ENCODE peak calls at places on chromosomes 4 and X, in ten cellular contexts. One of them, this sample, is unnamed. For H3K4me1 and H3K27me3, the result is how much of the 10 kb centered on the place peaks cover.

GRCh38 chr4:68346461-68346860 is 3.4 kb downstream of the YTHDC1 start:
- DNase-seq in spleen: no peak
- DNase-seq in suprapubic skin: no peak
- DNase-seq in transverse colon: no peak
- DNase-seq in body of pancreas: no peak
- DNase-seq in prostate gland: no peak
- DNase-seq in breast epithelium: no peak
- DNase-seq in uterus: no peak
- DNase-seq in ovary: no peak
- DNase-seq in HCT116: no peak
- DNase-seq in this sample: no peak

GRCh38 chr4:166169111-166169510 is 296.1 kb downstream of the TLL1 start:
- DNase-seq in HCT116: peak
- DNase-seq in prostate gland: no peak
- DNase-seq in uterus: no peak
- DNase-seq in suprapubic skin: no peak
- DNase-seq in ovary: no peak
- DNase-seq in breast epithelium: no peak
- DNase-seq in spleen: no peak
- DNase-seq in transverse colon: no peak
- DNase-seq in body of pancreas: no peak
- DNase-seq in this sample: no peak

GRCh38 chrX:50114113-50114512 is 86.7 kb downstream of the AKAP4 start:
- DNase-seq in transverse colon: no peak
- DNase-seq in suprapubic skin: no peak
- DNase-seq in HCT116: no peak
- DNase-seq in spleen: no peak
- DNase-seq in body of pancreas: no peak
- DNase-seq in prostate gland: no peak
- DNase-seq in uterus: no peak
- DNase-seq in ovary: no peak
- DNase-seq in breast epithelium: no peak
- DNase-seq in this sample: no peak

GRCh38 chrX:7925867-7926472 is 1.2 kb downstream of the PNPLA4 start:
- DNase-seq in prostate gland: peak
- DNase-seq in body of pancreas: peak
- DNase-seq in transverse colon: peak
- DNase-seq in HCT116: peak
- DNase-seq in spleen: peak
- DNase-seq in breast epithelium: peak
- DNase-seq in suprapubic skin: no peak
- DNase-seq in ovary: peak
- DNase-seq in uterus: no peak
- DNase-seq in this sample: peak

GRCh38 chr4:150250998-150251651 is 172.9 kb downstream of the DCLK2 start:
- DNase-seq in ovary: no peak
- DNase-seq in body of pancreas: no peak
- DNase-seq in breast epithelium: no peak
- DNase-seq in uterus: no peak
- DNase-seq in spleen: no peak
- DNase-seq in HCT116: no peak
- DNase-seq in suprapubic skin: no peak
- DNase-seq in prostate gland: no peak
- DNase-seq in transverse colon: no peak
- DNase-seq in this sample: no peak

GRCh38 chr4:81738891-81739290 is 267.2 kb upstream of the RASGEF1B start:
- DNase-seq in HCT116: no peak
- DNase-seq in uterus: no peak
- DNase-seq in ovary: no peak
- DNase-seq in spleen: no peak
- DNase-seq in transverse colon: no peak
- DNase-seq in breast epithelium: no peak
- DNase-seq in suprapubic skin: no peak
- DNase-seq in body of pancreas: no peak
- DNase-seq in prostate gland: no peak
- DNase-seq in this sample: no peak

GRCh38 chrX:138127314-138127713 is 561.4 kb downstream of the ZIC3 start:
- DNase-seq in HCT116: no peak
- DNase-seq in suprapubic skin: no peak
- DNase-seq in uterus: no peak
- DNase-seq in transverse colon: no peak
- DNase-seq in ovary: no peak
- DNase-seq in body of pancreas: no peak
- DNase-seq in spleen: no peak
- DNase-seq in prostate gland: no peak
- DNase-seq in breast epithelium: no peak
- DNase-seq in this sample: no peak

GRCh38 chrX:30521440-30522182 is 56.0 kb downstream of the TASL start:
- DNase-seq in breast epithelium: no peak
- DNase-seq in body of pancreas: no peak
- DNase-seq in HCT116: no peak
- DNase-seq in spleen: no peak
- DNase-seq in prostate gland: no peak
- DNase-seq in uterus: no peak
- DNase-seq in ovary: no peak
- DNase-seq in suprapubic skin: no peak
- DNase-seq in transverse colon: no peak
- DNase-seq in this sample: no peak

GRCh38 chr4:139920552-139920951 is 233.4 kb downstream of the MAML3 start:
- DNase-seq in breast epithelium: no peak
- DNase-seq in HCT116: no peak
- DNase-seq in spleen: no peak
- DNase-seq in suprapubic skin: no peak
- DNase-seq in body of pancreas: no peak
- DNase-seq in transverse colon: no peak
- DNase-seq in prostate gland: no peak
- DNase-seq in uterus: no peak
- DNase-seq in ovary: no peak
- DNase-seq in this sample: no peak

GRCh38 chr4:139918994-139919393 is 235.0 kb downstream of the MAML3 start:
- DNase-seq in ovary: no peak
- DNase-seq in transverse colon: no peak
- DNase-seq in uterus: no peak
- DNase-seq in spleen: no peak
- DNase-seq in suprapubic skin: no peak
- DNase-seq in prostate gland: no peak
- DNase-seq in breast epithelium: no peak
- DNase-seq in HCT116: no peak
- DNase-seq in body of pancreas: no peak
- DNase-seq in this sample: no peak

GRCh38 chr4:139917896-139918295 is 236.1 kb downstream of the MAML3 start:
- DNase-seq in breast epithelium: no peak
- DNase-seq in suprapubic skin: no peak
- DNase-seq in body of pancreas: no peak
- DNase-seq in spleen: no peak
- DNase-seq in ovary: no peak
- DNase-seq in uterus: no peak
- DNase-seq in HCT116: no peak
- DNase-seq in transverse colon: no peak
- DNase-seq in prostate gland: no peak
- DNase-seq in this sample: no peak

GRCh38 chr4:139919513-139919912 is 234.5 kb downstream of the MAML3 start:
- DNase-seq in uterus: peak
- DNase-seq in ovary: no peak
- DNase-seq in suprapubic skin: no peak
- DNase-seq in prostate gland: no peak
- DNase-seq in breast epithelium: no peak
- DNase-seq in HCT116: no peak
- DNase-seq in transverse colon: no peak
- DNase-seq in spleen: no peak
- DNase-seq in body of pancreas: peak
- DNase-seq in this sample: no peak

DNA sequence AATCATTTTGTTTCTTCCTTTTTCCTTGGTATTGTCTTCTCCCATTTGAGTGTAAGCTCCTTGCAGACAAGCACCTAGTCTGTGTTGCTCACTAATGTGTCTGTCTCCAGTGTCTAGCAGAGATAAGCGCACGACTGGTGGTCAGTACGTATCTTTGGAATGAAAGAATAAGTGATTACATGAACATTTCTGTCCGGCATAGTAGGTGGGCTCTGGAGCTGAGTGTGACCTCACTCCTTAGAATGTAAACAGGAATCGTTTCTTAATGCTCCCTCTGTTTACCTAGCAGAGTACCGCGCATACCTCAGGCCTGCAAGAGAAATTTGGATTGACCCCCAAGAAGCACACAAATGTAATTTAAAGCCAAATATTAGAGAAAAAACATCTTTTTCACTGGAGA is 235.4 kb downstream of the MAML3 start:
- DNase-seq in HCT116: no peak
- DNase-seq in prostate gland: no peak
- DNase-seq in transverse colon: no peak
- DNase-seq in spleen: no peak
- DNase-seq in body of pancreas: no peak
- DNase-seq in breast epithelium: no peak
- DNase-seq in ovary: no peak
- DNase-seq in uterus: no peak
- DNase-seq in suprapubic skin: no peak
- DNase-seq in this sample: no peak
- H3K4me1 ChIP-seq in HCT116: under half
- H3K4me1 ChIP-seq in prostate gland: under half
- H3K4me1 ChIP-seq in transverse colon: under half
- H3K4me1 ChIP-seq in spleen: under half
- H3K4me1 ChIP-seq in body of pancreas: half or more
- H3K4me1 ChIP-seq in breast epithelium: under half
- H3K4me1 ChIP-seq in ovary: under half
- H3K4me1 ChIP-seq in uterus: under half
- H3K4me1 ChIP-seq in suprapubic skin: half or more
- H3K4me1 ChIP-seq in this sample: half or more

DNA sequence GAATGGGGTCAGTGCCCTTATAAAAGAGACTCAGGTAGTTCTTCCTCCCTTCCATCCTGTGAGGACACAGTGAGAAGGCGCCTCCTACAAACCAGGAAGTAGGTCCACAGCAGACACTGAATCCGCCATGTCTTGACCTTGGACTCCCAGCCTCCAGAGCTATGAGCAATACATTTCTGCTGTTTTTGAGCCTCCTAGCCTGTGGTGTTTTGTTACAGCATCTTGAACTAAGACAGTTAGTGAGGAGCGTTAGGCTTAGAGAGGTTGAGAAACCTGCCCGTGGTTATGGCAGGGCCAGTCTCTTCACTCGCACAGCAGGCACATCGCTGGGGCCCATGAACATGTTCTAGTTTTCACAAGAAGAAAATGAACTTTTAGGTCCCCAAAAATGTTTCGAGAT is 19.7 kb downstream of the SHROOM2 start:
- DNase-seq in body of pancreas: no peak
- DNase-seq in HCT116: no peak
- DNase-seq in transverse colon: no peak
- DNase-seq in breast epithelium: no peak
- DNase-seq in prostate gland: no peak
- DNase-seq in uterus: no peak
- DNase-seq in suprapubic skin: no peak
- DNase-seq in spleen: peak
- DNase-seq in ovary: no peak
- DNase-seq in this sample: no peak
- TF ChIP-seq POLR2A in body of pancreas: no peak
- TF ChIP-seq POLR2A in HCT116: no peak
- TF ChIP-seq POLR2A in transverse colon: no peak
- TF ChIP-seq POLR2A in breast epithelium: no peak
- TF ChIP-seq POLR2A in prostate gland: no peak
- TF ChIP-seq POLR2A in uterus: no peak
- TF ChIP-seq POLR2A in suprapubic skin: no peak
- TF ChIP-seq POLR2A in spleen: no peak
- TF ChIP-seq POLR2A in ovary: no peak
- TF ChIP-seq POLR2A in this sample: no peak

GRCh38 chr4:148441986-148442829 is at the start of gene NR3C2:
- DNase-seq in suprapubic skin: peak
- DNase-seq in breast epithelium: peak
- DNase-seq in HCT116: peak
- DNase-seq in prostate gland: peak
- DNase-seq in uterus: peak
- DNase-seq in ovary: peak
- DNase-seq in body of pancreas: peak
- DNase-seq in spleen: peak
- DNase-seq in transverse colon: peak
- DNase-seq in this sample: peak

GRCh38 chr4:148442830-148443549 is 776 bp upstream of the NR3C2 start:
- DNase-seq in suprapubic skin: no peak
- DNase-seq in breast epithelium: no peak
- DNase-seq in uterus: no peak
- DNase-seq in HCT116: no peak
- DNase-seq in transverse colon: peak
- DNase-seq in spleen: peak
- DNase-seq in ovary: no peak
- DNase-seq in prostate gland: no peak
- DNase-seq in body of pancreas: no peak
- DNase-seq in this sample: no peak

GRCh38 chr4:148445071-148445902 is 3.1 kb upstream of the NR3C2 start:
- DNase-seq in spleen: peak
- DNase-seq in ovary: peak
- DNase-seq in body of pancreas: peak
- DNase-seq in uterus: peak
- DNase-seq in breast epithelium: peak
- DNase-seq in HCT116: no peak
- DNase-seq in prostate gland: peak
- DNase-seq in transverse colon: peak
- DNase-seq in suprapubic skin: peak
- DNase-seq in this sample: peak

GRCh38 chr4:148444296-148445070 is 2.3 kb upstream of the NR3C2 start:
- DNase-seq in transverse colon: peak
- DNase-seq in HCT116: no peak
- DNase-seq in suprapubic skin: peak
- DNase-seq in body of pancreas: peak
- DNase-seq in ovary: peak
- DNase-seq in spleen: peak
- DNase-seq in uterus: peak
- DNase-seq in prostate gland: peak
- DNase-seq in breast epithelium: no peak
- DNase-seq in this sample: peak

DNA sequence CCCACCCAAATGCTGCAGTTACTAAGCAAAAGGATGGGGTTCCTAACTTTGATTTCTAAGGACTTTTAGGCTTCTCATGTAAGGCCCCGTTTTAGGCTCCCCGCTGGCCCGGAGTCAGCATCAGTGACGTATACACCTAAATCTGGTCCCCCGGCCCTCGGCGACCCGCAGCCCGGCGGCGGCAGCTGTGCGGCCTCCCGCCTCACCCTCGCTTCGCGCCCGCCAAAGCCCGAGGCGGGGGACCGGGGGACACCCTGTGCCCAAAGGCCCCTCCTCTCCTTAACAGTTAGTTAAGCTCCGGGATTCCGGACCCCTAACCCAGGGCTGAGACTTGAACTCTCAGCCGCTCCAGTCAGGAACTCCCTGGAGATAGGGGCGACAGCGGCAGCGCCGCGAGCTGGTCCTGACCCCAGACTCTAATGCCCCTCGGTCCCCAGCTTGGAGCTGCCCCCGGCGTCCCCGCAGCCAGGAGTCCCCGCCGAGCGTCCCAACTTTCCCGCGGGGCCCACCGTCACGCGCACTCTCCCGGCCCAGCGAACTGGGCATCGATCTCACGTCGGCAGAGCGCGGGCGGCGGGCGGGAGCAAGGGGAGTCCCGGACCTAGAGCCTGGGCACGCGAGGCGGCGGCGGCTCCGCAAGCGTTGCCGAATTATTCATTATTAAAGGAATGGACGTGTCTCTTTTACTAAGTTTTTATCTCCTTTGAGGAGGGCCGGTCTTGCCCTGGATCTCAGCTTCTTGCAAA is 1.5 kb upstream of the NR3C2 start:
- DNase-seq in body of pancreas: peak
- DNase-seq in uterus: peak
- DNase-seq in HCT116: no peak
- DNase-seq in breast epithelium: no peak
- DNase-seq in ovary: peak
- DNase-seq in transverse colon: peak
- DNase-seq in prostate gland: peak
- DNase-seq in suprapubic skin: peak
- DNase-seq in spleen: peak
- DNase-seq in this sample: peak
- H3K27me3 ChIP-seq in body of pancreas: under half
- H3K27me3 ChIP-seq in uterus: under half
- H3K27me3 ChIP-seq in HCT116: under half
- H3K27me3 ChIP-seq in breast epithelium: under half
- H3K27me3 ChIP-seq in ovary: under half
- H3K27me3 ChIP-seq in transverse colon: under half
- H3K27me3 ChIP-seq in prostate gland: under half
- H3K27me3 ChIP-seq in suprapubic skin: under half
- H3K27me3 ChIP-seq in spleen: under half
- H3K27me3 ChIP-seq in this sample: under half

GRCh38 chr4:87025614-87026041 is 90.8 kb downstream of the AFF1 start:
- DNase-seq in spleen: no peak
- DNase-seq in breast epithelium: no peak
- DNase-seq in body of pancreas: no peak
- DNase-seq in transverse colon: peak
- DNase-seq in prostate gland: peak
- DNase-seq in uterus: no peak
- DNase-seq in ovary: no peak
- DNase-seq in HCT116: no peak
- DNase-seq in suprapubic skin: no peak
- DNase-seq in this sample: no peak

GRCh38 chr4:87025023-87025613 is 90.3 kb downstream of the AFF1 start:
- DNase-seq in transverse colon: no peak
- DNase-seq in HCT116: no peak
- DNase-seq in spleen: no peak
- DNase-seq in suprapubic skin: no peak
- DNase-seq in body of pancreas: no peak
- DNase-seq in uterus: no peak
- DNase-seq in prostate gland: no peak
- DNase-seq in breast epithelium: no peak
- DNase-seq in ovary: no peak
- DNase-seq in this sample: no peak

GRCh38 chr4:87026795-87027495 is 92.1 kb downstream of the AFF1 start:
- DNase-seq in prostate gland: no peak
- DNase-seq in uterus: no peak
- DNase-seq in spleen: no peak
- DNase-seq in transverse colon: no peak
- DNase-seq in breast epithelium: no peak
- DNase-seq in body of pancreas: no peak
- DNase-seq in ovary: no peak
- DNase-seq in suprapubic skin: no peak
- DNase-seq in HCT116: no peak
- DNase-seq in this sample: no peak

GRCh38 chr4:87019898-87020297 is 85.1 kb downstream of the AFF1 start:
- DNase-seq in transverse colon: no peak
- DNase-seq in spleen: no peak
- DNase-seq in uterus: no peak
- DNase-seq in body of pancreas: no peak
- DNase-seq in suprapubic skin: no peak
- DNase-seq in ovary: no peak
- DNase-seq in prostate gland: no peak
- DNase-seq in breast epithelium: no peak
- DNase-seq in HCT116: no peak
- DNase-seq in this sample: no peak

GRCh38 chr4:87024181-87024580 is 89.4 kb downstream of the AFF1 start:
- DNase-seq in HCT116: no peak
- DNase-seq in ovary: no peak
- DNase-seq in suprapubic skin: no peak
- DNase-seq in prostate gland: no peak
- DNase-seq in transverse colon: no peak
- DNase-seq in spleen: no peak
- DNase-seq in breast epithelium: no peak
- DNase-seq in uterus: no peak
- DNase-seq in body of pancreas: no peak
- DNase-seq in this sample: no peak
- H3K4me1 ChIP-seq in HCT116: under half
- H3K4me1 ChIP-seq in ovary: under half
- H3K4me1 ChIP-seq in suprapubic skin: half or more
- H3K4me1 ChIP-seq in prostate gland: under half
- H3K4me1 ChIP-seq in transverse colon: under half
- H3K4me1 ChIP-seq in spleen: half or more
- H3K4me1 ChIP-seq in breast epithelium: under half
- H3K4me1 ChIP-seq in uterus: under half
- H3K4me1 ChIP-seq in body of pancreas: half or more
- H3K4me1 ChIP-seq in this sample: half or more

This sample was measured in stomach.